ENCODE peak calls at places on chromosomes 16 and 17, in eight cellular contexts. One of them, this sample, is unnamed.

GRCh38 chr16:86708431-86708830 is 130.1 kb downstream of the FOXL1 start:
- DNase-seq in RWPE1: no peak
- DNase-seq in HS-27A: no peak
- DNase-seq in GM04503: no peak
- DNase-seq in EH: no peak
- DNase-seq in AG09309: no peak
- DNase-seq in A549: no peak
- DNase-seq in NCI-H1436: no peak
- DNase-seq in this sample: no peak

GRCh38 chr16:4696172-4696904 is 3.0 kb downstream of the NUDT16L1 start:
- DNase-seq in RWPE1: no peak
- DNase-seq in HS-27A: no peak
- DNase-seq in GM04503: no peak
- DNase-seq in EH: no peak
- DNase-seq in AG09309: no peak
- DNase-seq in A549: no peak
- DNase-seq in NCI-H1436: no peak
- DNase-seq in this sample: no peak

GRCh38 chr17:70624208-70624607 is 454.9 kb downstream of the KCNJ2 start:
- DNase-seq in RWPE1: no peak
- DNase-seq in HS-27A: no peak
- DNase-seq in GM04503: no peak
- DNase-seq in EH: no peak
- DNase-seq in AG09309: no peak
- DNase-seq in A549: no peak
- DNase-seq in NCI-H1436: no peak
- DNase-seq in this sample: no peak

GRCh38 chr17:33233855-33234228 is 59.3 kb downstream of the ASIC2 start:
- DNase-seq in RWPE1: no peak
- DNase-seq in HS-27A: no peak
- DNase-seq in GM04503: no peak
- DNase-seq in EH: peak; percentile 16
- DNase-seq in AG09309: no peak
- DNase-seq in A549: no peak
- DNase-seq in NCI-H1436: no peak
- DNase-seq in this sample: no peak

GRCh38 chr16:783404-784161 is 4.6 kb downstream of the RPUSD1 start:
- DNase-seq in RWPE1: no peak
- DNase-seq in HS-27A: no peak
- DNase-seq in GM04503: no peak
- DNase-seq in EH: no peak
- DNase-seq in AG09309: no peak
- DNase-seq in A549: no peak
- DNase-seq in NCI-H1436: no peak
- DNase-seq in this sample: no peak

GRCh38 chr17:12928736-12929135 is 89.1 kb downstream of the ELAC2 start:
- DNase-seq in RWPE1: no peak
- DNase-seq in HS-27A: no peak
- DNase-seq in GM04503: no peak
- DNase-seq in EH: peak; percentile 6
- DNase-seq in AG09309: no peak
- DNase-seq in A549: peak; percentile 25
- DNase-seq in NCI-H1436: no peak
- DNase-seq in this sample: peak; percentile 87

GRCh38 chr16:82748026-82748425 is 121.3 kb downstream of the CDH13 start:
- DNase-seq in RWPE1: no peak
- DNase-seq in HS-27A: no peak
- DNase-seq in GM04503: no peak
- DNase-seq in EH: peak; percentile 31
- DNase-seq in AG09309: peak; percentile 42
- DNase-seq in A549: no peak
- DNase-seq in NCI-H1436: no peak
- DNase-seq in this sample: no peak

GRCh38 chr17:57876866-57877237 is 27.0 kb upstream of the MRPS23 start:
- DNase-seq in RWPE1: no peak
- DNase-seq in HS-27A: no peak
- DNase-seq in GM04503: no peak
- DNase-seq in EH: no peak
- DNase-seq in AG09309: no peak
- DNase-seq in A549: no peak
- DNase-seq in NCI-H1436: no peak
- DNase-seq in this sample: no peak

GRCh38 chr17:32161506-32162365 is 19.4 kb downstream of the RHOT1 start:
- DNase-seq in RWPE1: peak; percentile 48
- DNase-seq in HS-27A: peak; percentile 71
- DNase-seq in GM04503: peak; percentile 51
- DNase-seq in EH: peak; percentile 95
- DNase-seq in AG09309: peak; percentile 50
- DNase-seq in A549: no peak
- DNase-seq in NCI-H1436: no peak
- DNase-seq in this sample: peak; percentile 24

GRCh38 chr17:29433551-29433950 is 43.4 kb downstream of the TAOK1 start:
- DNase-seq in RWPE1: no peak
- DNase-seq in HS-27A: no peak
- DNase-seq in GM04503: no peak
- DNase-seq in EH: peak; percentile 62
- DNase-seq in AG09309: no peak
- DNase-seq in A549: no peak
- DNase-seq in NCI-H1436: peak; percentile 40
- DNase-seq in this sample: no peak

GRCh38 chr16:31474173-31474714 is 2.3 kb downstream of the TGFB1I1 start:
- DNase-seq in RWPE1: no peak
- DNase-seq in HS-27A: no peak
- DNase-seq in GM04503: peak; percentile 85
- DNase-seq in EH: peak; percentile 94
- DNase-seq in AG09309: peak; percentile 84
- DNase-seq in A549: peak; percentile 30
- DNase-seq in NCI-H1436: no peak
- DNase-seq in this sample: no peak

GRCh38 chr17:57357392-57357784 is 101.1 kb downstream of the MSI2 start:
- DNase-seq in RWPE1: no peak
- DNase-seq in HS-27A: no peak
- DNase-seq in GM04503: no peak
- DNase-seq in EH: no peak
- DNase-seq in AG09309: no peak
- DNase-seq in A549: no peak
- DNase-seq in NCI-H1436: no peak
- DNase-seq in this sample: no peak

GRCh38 chr16:71311553-71312158 is 22.5 kb upstream of the CMTR2 start:
- DNase-seq in RWPE1: peak; percentile 13
- DNase-seq in HS-27A: no peak
- DNase-seq in GM04503: no peak
- DNase-seq in EH: peak; percentile 23
- DNase-seq in AG09309: no peak
- DNase-seq in A549: peak; percentile 17
- DNase-seq in NCI-H1436: peak; percentile 6
- DNase-seq in this sample: no peak

GRCh38 chr17:31917065-31917529 is 15.6 kb upstream of the UTP6 start:
- DNase-seq in RWPE1: no peak
- DNase-seq in HS-27A: no peak
- DNase-seq in GM04503: no peak
- DNase-seq in EH: no peak
- DNase-seq in AG09309: no peak
- DNase-seq in A549: no peak
- DNase-seq in NCI-H1436: no peak
- DNase-seq in this sample: no peak

GRCh38 chr16:20774703-20775362 is 11.0 kb downstream of the ACSM3 start:
- DNase-seq in RWPE1: peak; percentile 57
- DNase-seq in HS-27A: peak; percentile 34
- DNase-seq in GM04503: peak; percentile 7
- DNase-seq in EH: peak; percentile 69
- DNase-seq in AG09309: no peak
- DNase-seq in A549: peak; percentile 77
- DNase-seq in NCI-H1436: peak; percentile 20
- DNase-seq in this sample: peak; percentile 90

GRCh38 chr16:87897563-87898505 is 28.5 kb upstream of the SLC7A5 start:
- DNase-seq in RWPE1: no peak
- DNase-seq in HS-27A: no peak
- DNase-seq in GM04503: no peak
- DNase-seq in EH: no peak
- DNase-seq in AG09309: no peak
- DNase-seq in A549: no peak
- DNase-seq in NCI-H1436: no peak
- DNase-seq in this sample: no peak

GRCh38 chr17:49910094-49910857 is 58.7 kb upstream of the DLX4 start:
- DNase-seq in RWPE1: no peak
- DNase-seq in HS-27A: no peak
- DNase-seq in GM04503: no peak
- DNase-seq in EH: peak; percentile 28
- DNase-seq in AG09309: no peak
- DNase-seq in A549: peak; percentile 39
- DNase-seq in NCI-H1436: no peak
- DNase-seq in this sample: no peak

GRCh38 chr17:14922421-14922820 is 342.7 kb downstream of the PMP22 start:
- DNase-seq in RWPE1: no peak
- DNase-seq in HS-27A: no peak
- DNase-seq in GM04503: no peak
- DNase-seq in EH: peak; percentile 44
- DNase-seq in AG09309: no peak
- DNase-seq in A549: no peak
- DNase-seq in NCI-H1436: no peak
- DNase-seq in this sample: no peak

GRCh38 chr17:40818733-40819527 is 3.5 kb downstream of the KRT10 start:
- DNase-seq in RWPE1: peak; percentile 72
- DNase-seq in HS-27A: no peak
- DNase-seq in GM04503: no peak
- DNase-seq in EH: peak; percentile 89
- DNase-seq in AG09309: no peak
- DNase-seq in A549: peak; percentile 88
- DNase-seq in NCI-H1436: peak; percentile 84
- DNase-seq in this sample: no peak

GRCh38 chr17:17067277-17067676 is 25.0 kb downstream of the MPRIP start:
- DNase-seq in RWPE1: no peak
- DNase-seq in HS-27A: peak; percentile 58
- DNase-seq in GM04503: peak; percentile 21
- DNase-seq in EH: peak; percentile 88
- DNase-seq in AG09309: peak; percentile 23
- DNase-seq in A549: peak; percentile 56
- DNase-seq in NCI-H1436: no peak
- DNase-seq in this sample: no peak

GRCh38 chr17:1532836-1533602 is 16.6 kb upstream of the INPP5K start:
- DNase-seq in RWPE1: no peak
- DNase-seq in HS-27A: no peak
- DNase-seq in GM04503: no peak
- DNase-seq in EH: peak; percentile 10
- DNase-seq in AG09309: no peak
- DNase-seq in A549: peak; percentile 62
- DNase-seq in NCI-H1436: no peak
- DNase-seq in this sample: no peak

GRCh38 chr17:82035956-82036633 is 1.4 kb downstream of the DCXR start:
- DNase-seq in RWPE1: no peak
- DNase-seq in HS-27A: no peak
- DNase-seq in GM04503: no peak
- DNase-seq in EH: no peak
- DNase-seq in AG09309: no peak
- DNase-seq in A549: no peak
- DNase-seq in NCI-H1436: no peak
- DNase-seq in this sample: no peak

GRCh38 chr16:57186630-57187507 is 740 bp downstream of the RSPRY1 start:
- DNase-seq in RWPE1: peak; percentile 41
- DNase-seq in HS-27A: no peak
- DNase-seq in GM04503: no peak
- DNase-seq in EH: peak; percentile 46
- DNase-seq in AG09309: no peak
- DNase-seq in A549: peak; percentile 22
- DNase-seq in NCI-H1436: no peak
- DNase-seq in this sample: no peak